ENCODE peak calls at places on chromosome 12, in seven cellular contexts. One of them, this sample, is unnamed.
A peak's percentile ranks its signal among the peaks of the same experiment; 100 is the strongest.

GRCh38 chr12:122471324-122472226 is 29.2 kb downstream of the ZCCHC8 start:
- DNase-seq in hippocampal formation: no peak
- DNase-seq in stimulated activated CD4-positive, alpha-beta T cell treated with anti-CD3 and anti-CD28 coated beads, Interleukin-1b, Interleukin-23, amount 100 ng/mL, for 24 hours: no peak
- DNase-seq in Panc1: no peak
- DNase-seq in COLO829: peak; percentile 43
- DNase-seq in HT1080: peak; percentile 35
- DNase-seq in astrocyte of the hippocampus: peak; percentile 78
- DNase-seq in this sample: peak; percentile 82

GRCh38 chr12:4089147-4089606 is 184.4 kb upstream of the CCND2 start:
- DNase-seq in hippocampal formation: no peak
- DNase-seq in stimulated activated CD4-positive, alpha-beta T cell treated with anti-CD3 and anti-CD28 coated beads, Interleukin-1b, Interleukin-23, amount 100 ng/mL, for 24 hours: no peak
- DNase-seq in Panc1: no peak
- DNase-seq in COLO829: no peak
- DNase-seq in HT1080: no peak
- DNase-seq in astrocyte of the hippocampus: no peak
- DNase-seq in this sample: peak; percentile 38

GRCh38 chr12:89862511-89863331 is 154.1 kb upstream of the ATP2B1 start:
- DNase-seq in hippocampal formation: peak; percentile 27
- DNase-seq in stimulated activated CD4-positive, alpha-beta T cell treated with anti-CD3 and anti-CD28 coated beads, Interleukin-1b, Interleukin-23, amount 100 ng/mL, for 24 hours: no peak
- DNase-seq in Panc1: no peak
- DNase-seq in COLO829: no peak
- DNase-seq in HT1080: no peak
- DNase-seq in astrocyte of the hippocampus: no peak
- DNase-seq in this sample: peak; percentile 59

GRCh38 chr12:113299619-113300237 is 35.2 kb downstream of the SLC8B1 start:
- DNase-seq in hippocampal formation: no peak
- DNase-seq in stimulated activated CD4-positive, alpha-beta T cell treated with anti-CD3 and anti-CD28 coated beads, Interleukin-1b, Interleukin-23, amount 100 ng/mL, for 24 hours: no peak
- DNase-seq in Panc1: peak; percentile 28
- DNase-seq in COLO829: no peak
- DNase-seq in HT1080: peak; percentile 87
- DNase-seq in astrocyte of the hippocampus: peak; percentile 92
- DNase-seq in this sample: peak; percentile 86

GRCh38 chr12:76790564-76791552 is 26.9 kb downstream of the ZDHHC17 start:
- DNase-seq in hippocampal formation: no peak
- DNase-seq in stimulated activated CD4-positive, alpha-beta T cell treated with anti-CD3 and anti-CD28 coated beads, Interleukin-1b, Interleukin-23, amount 100 ng/mL, for 24 hours: no peak
- DNase-seq in Panc1: no peak
- DNase-seq in COLO829: peak; percentile 29
- DNase-seq in HT1080: peak; percentile 14
- DNase-seq in astrocyte of the hippocampus: peak; percentile 17
- DNase-seq in this sample: peak; percentile 20

GRCh38 chr12:89960607-89961394 is 252.2 kb upstream of the ATP2B1 start:
- DNase-seq in hippocampal formation: no peak
- DNase-seq in stimulated activated CD4-positive, alpha-beta T cell treated with anti-CD3 and anti-CD28 coated beads, Interleukin-1b, Interleukin-23, amount 100 ng/mL, for 24 hours: no peak
- DNase-seq in Panc1: no peak
- DNase-seq in COLO829: no peak
- DNase-seq in HT1080: peak; percentile 29
- DNase-seq in astrocyte of the hippocampus: peak; percentile 11
- DNase-seq in this sample: no peak

GRCh38 chr12:121770802-121771625 is 22.5 kb downstream of the RHOF start:
- DNase-seq in hippocampal formation: no peak
- DNase-seq in stimulated activated CD4-positive, alpha-beta T cell treated with anti-CD3 and anti-CD28 coated beads, Interleukin-1b, Interleukin-23, amount 100 ng/mL, for 24 hours: no peak
- DNase-seq in Panc1: no peak
- DNase-seq in COLO829: no peak
- DNase-seq in HT1080: no peak
- DNase-seq in astrocyte of the hippocampus: no peak
- DNase-seq in this sample: no peak

GRCh38 chr12:51976376-51977160 is 25.1 kb downstream of the ACVR1B start:
- DNase-seq in hippocampal formation: no peak
- DNase-seq in stimulated activated CD4-positive, alpha-beta T cell treated with anti-CD3 and anti-CD28 coated beads, Interleukin-1b, Interleukin-23, amount 100 ng/mL, for 24 hours: no peak
- DNase-seq in Panc1: no peak
- DNase-seq in COLO829: no peak
- DNase-seq in HT1080: no peak
- DNase-seq in astrocyte of the hippocampus: peak; percentile 55
- DNase-seq in this sample: no peak

GRCh38 chr12:15253990-15254389 is 32.8 kb upstream of the RERG start:
- DNase-seq in hippocampal formation: no peak
- DNase-seq in stimulated activated CD4-positive, alpha-beta T cell treated with anti-CD3 and anti-CD28 coated beads, Interleukin-1b, Interleukin-23, amount 100 ng/mL, for 24 hours: no peak
- DNase-seq in Panc1: no peak
- DNase-seq in COLO829: no peak
- DNase-seq in HT1080: no peak
- DNase-seq in astrocyte of the hippocampus: no peak
- DNase-seq in this sample: no peak

GRCh38 chr12:108935165-108935564 is 55.3 kb downstream of the DAO start:
- DNase-seq in hippocampal formation: no peak
- DNase-seq in stimulated activated CD4-positive, alpha-beta T cell treated with anti-CD3 and anti-CD28 coated beads, Interleukin-1b, Interleukin-23, amount 100 ng/mL, for 24 hours: no peak
- DNase-seq in Panc1: no peak
- DNase-seq in COLO829: no peak
- DNase-seq in HT1080: no peak
- DNase-seq in astrocyte of the hippocampus: no peak
- DNase-seq in this sample: no peak

GRCh38 chr12:48331389-48331788 is 19.3 kb downstream of the ZNF641 start:
- DNase-seq in hippocampal formation: no peak
- DNase-seq in stimulated activated CD4-positive, alpha-beta T cell treated with anti-CD3 and anti-CD28 coated beads, Interleukin-1b, Interleukin-23, amount 100 ng/mL, for 24 hours: no peak
- DNase-seq in Panc1: no peak
- DNase-seq in COLO829: no peak
- DNase-seq in HT1080: no peak
- DNase-seq in astrocyte of the hippocampus: no peak
- DNase-seq in this sample: no peak

GRCh38 chr12:89544730-89545184 is 18.9 kb upstream of the POC1B start:
- DNase-seq in hippocampal formation: peak; percentile 27
- DNase-seq in stimulated activated CD4-positive, alpha-beta T cell treated with anti-CD3 and anti-CD28 coated beads, Interleukin-1b, Interleukin-23, amount 100 ng/mL, for 24 hours: no peak
- DNase-seq in Panc1: no peak
- DNase-seq in COLO829: no peak
- DNase-seq in HT1080: peak; percentile 85
- DNase-seq in astrocyte of the hippocampus: peak; percentile 76
- DNase-seq in this sample: peak; percentile 100

GRCh38 chr12:115000038-115000437 is 316.1 kb upstream of the TBX3 start:
- DNase-seq in hippocampal formation: no peak
- DNase-seq in stimulated activated CD4-positive, alpha-beta T cell treated with anti-CD3 and anti-CD28 coated beads, Interleukin-1b, Interleukin-23, amount 100 ng/mL, for 24 hours: no peak
- DNase-seq in Panc1: peak; percentile 39
- DNase-seq in COLO829: peak; percentile 15
- DNase-seq in HT1080: peak; percentile 88
- DNase-seq in astrocyte of the hippocampus: peak; percentile 20
- DNase-seq in this sample: peak; percentile 92

GRCh38 chr12:117013726-117014125 is 85.5 kb downstream of the TESC start:
- DNase-seq in hippocampal formation: no peak
- DNase-seq in stimulated activated CD4-positive, alpha-beta T cell treated with anti-CD3 and anti-CD28 coated beads, Interleukin-1b, Interleukin-23, amount 100 ng/mL, for 24 hours: no peak
- DNase-seq in Panc1: no peak
- DNase-seq in COLO829: no peak
- DNase-seq in HT1080: no peak
- DNase-seq in astrocyte of the hippocampus: no peak
- DNase-seq in this sample: no peak

GRCh38 chr12:97313471-97314190 is 149.0 kb upstream of the RMST start:
- DNase-seq in hippocampal formation: no peak
- DNase-seq in stimulated activated CD4-positive, alpha-beta T cell treated with anti-CD3 and anti-CD28 coated beads, Interleukin-1b, Interleukin-23, amount 100 ng/mL, for 24 hours: no peak
- DNase-seq in Panc1: no peak
- DNase-seq in COLO829: no peak
- DNase-seq in HT1080: no peak
- DNase-seq in astrocyte of the hippocampus: peak; percentile 61
- DNase-seq in this sample: peak; percentile 18

GRCh38 chr12:128259556-128260070 is 7.4 kb upstream of the TMEM132C start:
- DNase-seq in hippocampal formation: peak; percentile 53
- DNase-seq in stimulated activated CD4-positive, alpha-beta T cell treated with anti-CD3 and anti-CD28 coated beads, Interleukin-1b, Interleukin-23, amount 100 ng/mL, for 24 hours: no peak
- DNase-seq in Panc1: no peak
- DNase-seq in COLO829: peak; percentile 6
- DNase-seq in HT1080: peak; percentile 5
- DNase-seq in astrocyte of the hippocampus: peak; percentile 52
- DNase-seq in this sample: no peak

GRCh38 chr12:121089031-121089812 is 43.5 kb upstream of the P2RX7 start:
- DNase-seq in hippocampal formation: no peak
- DNase-seq in stimulated activated CD4-positive, alpha-beta T cell treated with anti-CD3 and anti-CD28 coated beads, Interleukin-1b, Interleukin-23, amount 100 ng/mL, for 24 hours: no peak
- DNase-seq in Panc1: no peak
- DNase-seq in COLO829: no peak
- DNase-seq in HT1080: no peak
- DNase-seq in astrocyte of the hippocampus: no peak
- DNase-seq in this sample: no peak

GRCh38 chr12:56280849-56281248 is 14.1 kb downstream of the COQ10A start:
- DNase-seq in hippocampal formation: no peak
- DNase-seq in stimulated activated CD4-positive, alpha-beta T cell treated with anti-CD3 and anti-CD28 coated beads, Interleukin-1b, Interleukin-23, amount 100 ng/mL, for 24 hours: no peak
- DNase-seq in Panc1: no peak
- DNase-seq in COLO829: no peak
- DNase-seq in HT1080: no peak
- DNase-seq in astrocyte of the hippocampus: no peak
- DNase-seq in this sample: no peak

GRCh38 chr12:116002890-116003536 is 274.5 kb downstream of the MED13L start:
- DNase-seq in hippocampal formation: no peak
- DNase-seq in stimulated activated CD4-positive, alpha-beta T cell treated with anti-CD3 and anti-CD28 coated beads, Interleukin-1b, Interleukin-23, amount 100 ng/mL, for 24 hours: no peak
- DNase-seq in Panc1: no peak
- DNase-seq in COLO829: no peak
- DNase-seq in HT1080: no peak
- DNase-seq in astrocyte of the hippocampus: no peak
- DNase-seq in this sample: no peak

GRCh38 chr12:128779901-128780300 is 43.9 kb downstream of the SLC15A4 start:
- DNase-seq in hippocampal formation: no peak
- DNase-seq in stimulated activated CD4-positive, alpha-beta T cell treated with anti-CD3 and anti-CD28 coated beads, Interleukin-1b, Interleukin-23, amount 100 ng/mL, for 24 hours: no peak
- DNase-seq in Panc1: no peak
- DNase-seq in COLO829: no peak
- DNase-seq in HT1080: no peak
- DNase-seq in astrocyte of the hippocampus: no peak
- DNase-seq in this sample: no peak

GRCh38 chr12:116916714-116917114 is 6.0 kb downstream of the FBXW8 start:
- DNase-seq in hippocampal formation: no peak
- DNase-seq in stimulated activated CD4-positive, alpha-beta T cell treated with anti-CD3 and anti-CD28 coated beads, Interleukin-1b, Interleukin-23, amount 100 ng/mL, for 24 hours: no peak
- DNase-seq in Panc1: no peak
- DNase-seq in COLO829: peak; percentile 86
- DNase-seq in HT1080: peak; percentile 94
- DNase-seq in astrocyte of the hippocampus: peak; percentile 78
- DNase-seq in this sample: peak; percentile 90

GRCh38 chr12:68609955-68610434 is 704 bp upstream of the RAP1B start:
- DNase-seq in hippocampal formation: no peak
- DNase-seq in stimulated activated CD4-positive, alpha-beta T cell treated with anti-CD3 and anti-CD28 coated beads, Interleukin-1b, Interleukin-23, amount 100 ng/mL, for 24 hours: no peak
- DNase-seq in Panc1: no peak
- DNase-seq in COLO829: no peak
- DNase-seq in HT1080: no peak
- DNase-seq in astrocyte of the hippocampus: peak; percentile 62
- DNase-seq in this sample: no peak

GRCh38 chr12:85803231-85803630 is 33.0 kb downstream of the RASSF9 start:
- DNase-seq in hippocampal formation: no peak
- DNase-seq in stimulated activated CD4-positive, alpha-beta T cell treated with anti-CD3 and anti-CD28 coated beads, Interleukin-1b, Interleukin-23, amount 100 ng/mL, for 24 hours: no peak
- DNase-seq in Panc1: no peak
- DNase-seq in COLO829: no peak
- DNase-seq in HT1080: no peak
- DNase-seq in astrocyte of the hippocampus: no peak
- DNase-seq in this sample: no peak

GRCh38 chr12:7729683-7730195 is 17.4 kb downstream of the CLEC4C start:
- DNase-seq in hippocampal formation: no peak
- DNase-seq in stimulated activated CD4-positive, alpha-beta T cell treated with anti-CD3 and anti-CD28 coated beads, Interleukin-1b, Interleukin-23, amount 100 ng/mL, for 24 hours: no peak
- DNase-seq in Panc1: no peak
- DNase-seq in COLO829: no peak
- DNase-seq in HT1080: no peak
- DNase-seq in astrocyte of the hippocampus: no peak
- DNase-seq in this sample: no peak

GRCh38 chr12:102691773-102692555 is 211.6 kb upstream of the IGF1 start:
- DNase-seq in hippocampal formation: no peak
- DNase-seq in stimulated activated CD4-positive, alpha-beta T cell treated with anti-CD3 and anti-CD28 coated beads, Interleukin-1b, Interleukin-23, amount 100 ng/mL, for 24 hours: no peak
- DNase-seq in Panc1: no peak
- DNase-seq in COLO829: no peak
- DNase-seq in HT1080: no peak
- DNase-seq in astrocyte of the hippocampus: no peak
- DNase-seq in this sample: no peak

GRCh38 chr12:78470354-78471195 is 394.0 kb upstream of the SYT1 start:
- DNase-seq in hippocampal formation: no peak
- DNase-seq in stimulated activated CD4-positive, alpha-beta T cell treated with anti-CD3 and anti-CD28 coated beads, Interleukin-1b, Interleukin-23, amount 100 ng/mL, for 24 hours: no peak
- DNase-seq in Panc1: peak; percentile 32
- DNase-seq in COLO829: peak; percentile 18
- DNase-seq in HT1080: peak; percentile 52
- DNase-seq in astrocyte of the hippocampus: peak; percentile 72
- DNase-seq in this sample: peak; percentile 64

GRCh38 chr12:132273992-132274334 is 55.4 kb downstream of the GALNT9 start:
- DNase-seq in hippocampal formation: no peak
- DNase-seq in stimulated activated CD4-positive, alpha-beta T cell treated with anti-CD3 and anti-CD28 coated beads, Interleukin-1b, Interleukin-23, amount 100 ng/mL, for 24 hours: no peak
- DNase-seq in Panc1: no peak
- DNase-seq in COLO829: no peak
- DNase-seq in HT1080: no peak
- DNase-seq in astrocyte of the hippocampus: no peak
- DNase-seq in this sample: no peak

GRCh38 chr12:25830456-25830855 is 128.0 kb upstream of the RASSF8 start:
- DNase-seq in hippocampal formation: no peak
- DNase-seq in stimulated activated CD4-positive, alpha-beta T cell treated with anti-CD3 and anti-CD28 coated beads, Interleukin-1b, Interleukin-23, amount 100 ng/mL, for 24 hours: no peak
- DNase-seq in Panc1: no peak
- DNase-seq in COLO829: no peak
- DNase-seq in HT1080: no peak
- DNase-seq in astrocyte of the hippocampus: no peak
- DNase-seq in this sample: no peak

GRCh38 chr12:56029666-56030293 is 8.9 kb downstream of the IKZF4 start:
- DNase-seq in hippocampal formation: peak; percentile 2
- DNase-seq in stimulated activated CD4-positive, alpha-beta T cell treated with anti-CD3 and anti-CD28 coated beads, Interleukin-1b, Interleukin-23, amount 100 ng/mL, for 24 hours: no peak
- DNase-seq in Panc1: no peak
- DNase-seq in COLO829: peak; percentile 35
- DNase-seq in HT1080: peak; percentile 48
- DNase-seq in astrocyte of the hippocampus: peak; percentile 73
- DNase-seq in this sample: peak; percentile 63

GRCh38 chr12:70756118-70756517 is 118.9 kb upstream of the PTPRB start:
- DNase-seq in hippocampal formation: no peak
- DNase-seq in stimulated activated CD4-positive, alpha-beta T cell treated with anti-CD3 and anti-CD28 coated beads, Interleukin-1b, Interleukin-23, amount 100 ng/mL, for 24 hours: no peak
- DNase-seq in Panc1: no peak
- DNase-seq in COLO829: peak; percentile 74
- DNase-seq in HT1080: peak; percentile 61
- DNase-seq in astrocyte of the hippocampus: peak; percentile 53
- DNase-seq in this sample: peak; percentile 21

GRCh38 chr12:109102491-109102890 is 5.1 kb downstream of the UNG start:
- DNase-seq in hippocampal formation: no peak
- DNase-seq in stimulated activated CD4-positive, alpha-beta T cell treated with anti-CD3 and anti-CD28 coated beads, Interleukin-1b, Interleukin-23, amount 100 ng/mL, for 24 hours: no peak
- DNase-seq in Panc1: no peak
- DNase-seq in COLO829: no peak
- DNase-seq in HT1080: no peak
- DNase-seq in astrocyte of the hippocampus: no peak
- DNase-seq in this sample: no peak

GRCh38 chr12:31736472-31736871 is 7.7 kb upstream of the AMN1 start:
- DNase-seq in hippocampal formation: no peak
- DNase-seq in stimulated activated CD4-positive, alpha-beta T cell treated with anti-CD3 and anti-CD28 coated beads, Interleukin-1b, Interleukin-23, amount 100 ng/mL, for 24 hours: peak; percentile 20
- DNase-seq in Panc1: no peak
- DNase-seq in COLO829: no peak
- DNase-seq in HT1080: peak; percentile 93
- DNase-seq in astrocyte of the hippocampus: peak; percentile 79
- DNase-seq in this sample: no peak

GRCh38 chr12:49952396-49953055 is 2.0 kb downstream of the AQP2 start:
- DNase-seq in hippocampal formation: no peak
- DNase-seq in stimulated activated CD4-positive, alpha-beta T cell treated with anti-CD3 and anti-CD28 coated beads, Interleukin-1b, Interleukin-23, amount 100 ng/mL, for 24 hours: no peak
- DNase-seq in Panc1: no peak
- DNase-seq in COLO829: no peak
- DNase-seq in HT1080: no peak
- DNase-seq in astrocyte of the hippocampus: no peak
- DNase-seq in this sample: no peak

GRCh38 chr12:76927170-76927784 is 48.5 kb upstream of the CSRP2 start:
- DNase-seq in hippocampal formation: no peak
- DNase-seq in stimulated activated CD4-positive, alpha-beta T cell treated with anti-CD3 and anti-CD28 coated beads, Interleukin-1b, Interleukin-23, amount 100 ng/mL, for 24 hours: no peak
- DNase-seq in Panc1: no peak
- DNase-seq in COLO829: peak; percentile 25
- DNase-seq in HT1080: peak; percentile 44
- DNase-seq in astrocyte of the hippocampus: peak; percentile 37
- DNase-seq in this sample: peak; percentile 62

GRCh38 chr12:5789469-5789968 is 155.5 kb downstream of the ANO2 start:
- DNase-seq in hippocampal formation: no peak
- DNase-seq in stimulated activated CD4-positive, alpha-beta T cell treated with anti-CD3 and anti-CD28 coated beads, Interleukin-1b, Interleukin-23, amount 100 ng/mL, for 24 hours: no peak
- DNase-seq in Panc1: no peak
- DNase-seq in COLO829: no peak
- DNase-seq in HT1080: peak; percentile 44
- DNase-seq in astrocyte of the hippocampus: peak; percentile 68
- DNase-seq in this sample: peak; percentile 19